ENCODE peak calls at places on chromosome 4, in four cellular contexts. R, M, N and J are unnamed samples.

GRCh38 chr4:140059159-140059558 is 94.8 kb downstream of the MAML3 start:
- DNase-seq in R (peak; percentile 47), M (no peak), N (no peak), J (peak; percentile 52)

GRCh38 chr4:5086535-5086934 is 35.3 kb downstream of the STK32B start:
- DNase-seq in R (no peak), M (no peak), N (no peak), J (no peak)

GRCh38 chr4:1502501-1502886 is 96.3 kb upstream of the NKX1-1 start:
- DNase-seq in R (no peak), M (no peak), N (no peak), J (no peak)

GRCh38 chr4:153223935-153224334 is 19.7 kb downstream of the TRIM2 start:
- DNase-seq in R (peak; percentile 46), M (no peak), N (no peak), J (no peak)

GRCh38 chr4:8359193-8359592 is 81.3 kb downstream of the ACOX3 start:
- DNase-seq in R (no peak), M (no peak), N (no peak), J (no peak)

GRCh38 chr4:144818136-144818535 is 172.2 kb downstream of the HHIP start:
- DNase-seq in R (no peak), M (no peak), N (no peak), J (no peak)

GRCh38 chr4:15894923-15895411 is 43.6 kb downstream of the FGFBP1 start:
- DNase-seq in R (peak; percentile 18), M (no peak), N (no peak), J (peak; percentile 8)

GRCh38 chr4:41160856-41161255 is 53.5 kb downstream of the APBB2 start:
- DNase-seq in R (peak; percentile 34), M (no peak), N (no peak), J (no peak)

GRCh38 chr4:175616287-175616686 is 195.8 kb downstream of the GPM6A start:
- DNase-seq in R (no peak), M (no peak), N (no peak), J (no peak)

GRCh38 chr4:184014301-184014700 is 109.2 kb downstream of the STOX2 start:
- DNase-seq in R (no peak), M (no peak), N (no peak), J (no peak)

GRCh38 chr4:138948918-138949317 is 66.7 kb upstream of the NOCT start:
- DNase-seq in R (no peak), M (no peak), N (no peak), J (no peak)

GRCh38 chr4:111433436-111433835 is 711.8 kb upstream of the FAM241A start:
- DNase-seq in R (no peak), M (no peak), N (no peak), J (no peak)

GRCh38 chr4:41256740-41257256 is at the start of gene UCHL1:
- DNase-seq in R (peak; percentile 94), M (no peak), N (no peak), J (peak; percentile 59)

GRCh38 chr4:83387922-83388676 is 53.5 kb upstream of the HPSE start:
- DNase-seq in R (no peak), M (peak; percentile 28), N (no peak), J (no peak)

GRCh38 chr4:23770011-23770410 is 119.8 kb downstream of the PPARGC1A start:
- DNase-seq in R (peak; percentile 25), M (no peak), N (no peak), J (no peak)

GRCh38 chr4:162727232-162727631 is 439.5 kb downstream of the NAF1 start:
- DNase-seq in R (no peak), M (peak; percentile 14), N (peak; percentile 4), J (no peak)

GRCh38 chr4:180751009-180751408 is 1492.2 kb upstream of the TENM3 start:
- DNase-seq in R (peak; percentile 81), M (no peak), N (no peak), J (no peak)

GRCh38 chr4:37648084-37648817 is 37.9 kb downstream of the RELL1 start:
- DNase-seq in R (peak; percentile 96), M (no peak), N (peak; percentile 92), J (peak; percentile 92)

GRCh38 chr4:38728651-38729141 is 54.1 kb downstream of the TLR10 start:
- DNase-seq in R (no peak), M (no peak), N (peak; percentile 35), J (no peak)

GRCh38 chr4:12203945-12204344 is 775.3 kb upstream of the HS3ST1 start:
- DNase-seq in R (no peak), M (no peak), N (no peak), J (no peak)

GRCh38 chr4:86441175-86441960 is 81.5 kb upstream of the MAPK10 start:
- DNase-seq in R (peak; percentile 23), M (no peak), N (no peak), J (peak; percentile 24)

GRCh38 chr4:23878912-23879732 is 10.7 kb downstream of the PPARGC1A start:
- DNase-seq in R (peak; percentile 28), M (no peak), N (no peak), J (no peak)

GRCh38 chr4:56410247-56410646 is 23.0 kb upstream of the AASDH start:
- DNase-seq in R (peak; percentile 98), M (peak; percentile 17), N (peak; percentile 72), J (peak; percentile 79)

GRCh38 chr4:36255575-36255974 is 11.3 kb upstream of the ARAP2 start:
- DNase-seq in R (no peak), M (no peak), N (no peak), J (no peak)

GRCh38 chr4:30555778-30556177 is 164.4 kb upstream of the PCDH7 start:
- DNase-seq in R (no peak), M (no peak), N (no peak), J (no peak)

GRCh38 chr4:158688813-158689212 is 16.7 kb downstream of the ETFDH start:
- DNase-seq in R (no peak), M (no peak), N (no peak), J (no peak)

GRCh38 chr4:98930311-98930865 is 1.5 kb upstream of the EIF4E start:
- DNase-seq in R (no peak), M (no peak), N (no peak), J (no peak)

GRCh38 chr4:168993724-168994510 is 16.1 kb downstream of the CBR4 start:
- DNase-seq in R (no peak), M (no peak), N (no peak), J (no peak)

GRCh38 chr4:168994961-168995360 is 15.1 kb downstream of the CBR4 start:
- DNase-seq in R (no peak), M (no peak), N (no peak), J (no peak)

GRCh38 chr4:168999836-169000235 is 10.2 kb downstream of the CBR4 start:
- DNase-seq in R (no peak), M (no peak), N (no peak), J (no peak)

GRCh38 chr4:168998596-168998995 is 11.5 kb downstream of the CBR4 start:
- DNase-seq in R (no peak), M (no peak), N (no peak), J (no peak)

DNA sequence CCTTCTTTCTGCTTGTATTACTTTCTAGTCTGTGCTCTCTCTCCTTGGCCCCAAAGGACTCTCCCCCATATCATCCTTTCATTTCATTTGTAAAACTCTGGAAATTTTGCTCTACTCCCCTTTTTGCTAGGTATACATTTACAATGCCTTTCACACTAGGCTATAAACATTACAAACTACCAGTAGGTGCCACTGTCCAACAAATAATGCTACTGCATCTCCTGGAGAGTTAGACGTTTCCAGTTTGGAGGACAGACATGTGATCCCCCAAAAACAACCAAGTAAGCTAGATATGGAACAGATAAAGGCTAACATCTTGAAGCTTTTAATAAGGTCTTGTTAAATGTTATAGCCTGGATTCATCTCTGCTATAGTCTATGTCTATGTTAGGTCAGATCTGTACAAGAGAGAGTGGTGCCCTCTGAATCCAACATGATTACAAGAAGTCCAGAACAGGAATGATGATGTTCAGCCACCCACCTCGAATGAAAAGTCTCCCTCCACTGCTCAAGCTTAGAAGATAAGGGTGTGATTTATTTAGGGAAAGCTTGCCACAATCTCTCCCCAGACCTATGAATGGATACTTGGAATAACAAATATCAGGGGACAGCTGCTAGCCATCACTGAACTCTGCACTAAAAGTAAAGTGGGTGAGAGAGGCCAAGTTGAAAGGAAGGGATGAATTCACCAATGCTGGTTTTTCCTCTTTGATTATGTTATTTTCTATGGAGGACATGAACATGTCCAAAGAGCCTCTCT is 14.3 kb downstream of the CBR4 start:
- DNase-seq in R (peak; percentile 19), M (no peak), N (no peak), J (peak; percentile 15)
- TF ChIP-seq MAFK in R (no peak), M (no peak), N (no peak), J (no peak)

GRCh38 chr4:124206779-124207605 is 505.5 kb downstream of the ANKRD50 start:
- DNase-seq in R (peak; percentile 46), M (no peak), N (no peak), J (peak; percentile 21)

GRCh38 chr4:124199185-124199584 is 513.3 kb downstream of the ANKRD50 start:
- DNase-seq in R (no peak), M (no peak), N (no peak), J (no peak)

GRCh38 chr4:124202106-124202505 is 510.4 kb downstream of the ANKRD50 start:
- DNase-seq in R (peak; percentile 50), M (no peak), N (no peak), J (no peak)

GRCh38 chr4:124199755-124200154 is 512.8 kb downstream of the ANKRD50 start:
- DNase-seq in R (peak; percentile 66), M (no peak), N (no peak), J (no peak)

GRCh38 chr4:124203613-124204284 is 508.8 kb downstream of the ANKRD50 start:
- DNase-seq in R (peak; percentile 85), M (no peak), N (no peak), J (no peak)
- TF ChIP-seq MAFK in R (no peak), M (no peak), N (no peak), J (no peak)

GRCh38 chr4:135281230-135281629 is 1079.6 kb upstream of the PABPC4L start:
- DNase-seq in R (no peak), M (no peak), N (no peak), J (no peak)
- TF ChIP-seq MAFK in R (no peak), M (no peak), N (no peak), J (no peak)

GRCh38 chr4:9889306-9889705 is 107.9 kb downstream of the DRD5 start:
- DNase-seq in R (no peak), M (no peak), N (no peak), J (no peak)

GRCh38 chr4:9898596-9899345 is 117.3 kb downstream of the DRD5 start:
- DNase-seq in R (peak; percentile 16), M (peak; percentile 33), N (peak; percentile 11), J (peak; percentile 11)

GRCh38 chr4:9891740-9892139 is 110.3 kb downstream of the DRD5 start:
- DNase-seq in R (no peak), M (no peak), N (no peak), J (no peak)

GRCh38 chr4:9894604-9895361 is 113.3 kb downstream of the DRD5 start:
- DNase-seq in R (no peak), M (no peak), N (no peak), J (no peak)

DNA sequence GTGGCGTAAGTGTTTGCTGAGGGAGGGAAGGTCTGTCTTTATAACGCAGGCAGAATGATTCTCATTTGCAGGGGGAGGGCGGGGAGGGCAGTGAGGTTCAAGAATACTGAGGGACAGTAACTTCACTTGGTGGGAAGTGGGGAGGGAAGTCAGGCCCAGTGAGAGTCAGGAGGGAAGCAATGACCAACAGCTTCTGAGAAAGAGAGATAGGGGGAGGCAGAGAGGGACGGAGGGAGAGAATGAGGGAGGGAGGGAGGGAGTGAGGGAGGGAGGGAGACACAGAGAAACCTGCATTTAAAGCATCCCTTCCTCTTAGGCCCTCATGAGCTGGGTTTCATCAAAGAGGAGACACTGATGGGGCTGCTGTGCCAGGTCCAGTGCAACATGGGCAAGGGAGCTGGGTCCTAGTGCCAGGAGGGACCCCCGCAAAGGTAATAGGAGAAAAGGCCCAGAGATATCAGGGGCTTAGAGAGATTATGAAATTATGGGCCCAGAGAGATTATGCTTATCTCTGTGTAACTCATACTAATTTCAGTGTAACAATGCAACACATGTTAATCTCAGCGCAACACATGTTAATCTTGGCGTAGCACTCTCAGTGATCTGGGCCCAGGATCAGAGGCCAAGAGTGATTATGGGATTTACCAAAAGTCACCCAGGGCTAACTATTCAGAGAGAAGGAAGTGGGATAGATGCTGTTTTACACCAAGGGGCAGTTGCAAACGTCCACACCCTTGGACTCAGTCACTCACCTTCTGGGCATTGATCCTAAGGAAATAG is 112.1 kb downstream of the DRD5 start:
- DNase-seq in R (no peak), M (no peak), N (no peak), J (no peak)
- TF ChIP-seq MAFK in R (no peak), M (no peak), N (no peak), J (no peak)